ENCODE peak calls at places on chromosome 15, in eight cellular contexts. A is neural crest cell; K is Kasumi-1; S is non-pigmented ciliary epithelial cell; O is heart right ventricle; U is ELF-1; P is activated naive CD4-positive, alpha-beta T cell treated with anti-CD3 and anti-CD28 coated beads, Interleukin-2, amount 50 U/mL, for 16 hours; L is MM.1S. E is an unnamed sample.

GRCh38 chr15:91660174-91660649 is 193.3 kb upstream of the SLCO3A1 start:
- DNase-seq in A (no peak), P (no peak), K (no peak), O (no peak), S (no peak), U (no peak), L (no peak), E (no peak)

GRCh38 chr15:96457852-96458251 is 127.4 kb downstream of the NR2F2 start:
- DNase-seq in U (no peak), K (no peak), P (no peak), A (no peak), L (no peak), O (no peak), S (no peak), E (no peak)

GRCh38 chr15:51281368-51281967 is 56.9 kb downstream of the CYP19A1 start:
- DNase-seq in S (peak; percentile 19), L (peak; percentile 34), O (peak; percentile 64), A (peak; percentile 47), U (peak; percentile 80), P (no peak), K (peak; percentile 57), E (peak; percentile 74)

GRCh38 chr15:62770111-62770660 is 272.4 kb upstream of the TPM1 start:
- DNase-seq in A (no peak), P (no peak), L (no peak), O (no peak), U (no peak), S (no peak), K (no peak), E (no peak)

GRCh38 chr15:31369716-31370115 is 43.1 kb downstream of the KLF13 start:
- DNase-seq in K (no peak), S (no peak), O (no peak), U (no peak), L (no peak), A (no peak), P (no peak), E (no peak)

GRCh38 chr15:70064441-70064840 is 33.3 kb downstream of the TLE3 start:
- DNase-seq in P (no peak), L (no peak), U (no peak), S (no peak), K (no peak), O (no peak), A (no peak), E (no peak)

GRCh38 chr15:63601026-63601726 is 4.0 kb downstream of the FBXL22 start:
- DNase-seq in O (no peak), S (no peak), K (no peak), U (no peak), P (peak; percentile 60), L (peak; percentile 21), A (peak; percentile 28), E (no peak)

GRCh38 chr15:63405159-63405558 is 23.5 kb upstream of the CA12 start:
- DNase-seq in U (no peak), P (no peak), K (no peak), A (no peak), L (no peak), O (no peak), S (no peak), E (peak; percentile 40)

GRCh38 chr15:68783226-68784054 is 37.3 kb downstream of the ANP32A start:
- DNase-seq in S (no peak), K (peak; percentile 51), L (peak; percentile 47), O (no peak), P (peak; percentile 69), U (peak; percentile 81), A (no peak), E (no peak)

GRCh38 chr15:77001966-77002365 is 7.0 kb downstream of the PSTPIP1 start:
- DNase-seq in U (no peak), S (no peak), L (no peak), K (no peak), P (peak; percentile 4), O (no peak), A (no peak), E (no peak)

GRCh38 chr15:32774022-32774421 is 56.2 kb downstream of the GREM1 start:
- DNase-seq in A (no peak), P (no peak), O (no peak), K (no peak), S (peak; percentile 89), U (no peak), L (no peak), E (no peak)

GRCh38 chr15:95559875-95560394 is 770.6 kb upstream of the NR2F2 start:
- DNase-seq in A (no peak), S (peak; percentile 89), P (no peak), K (no peak), L (no peak), O (no peak), U (peak; percentile 28), E (peak; percentile 64)

GRCh38 chr15:63858448-63858847 is 24.7 kb upstream of the HERC1 start:
- DNase-seq in K (no peak), A (no peak), P (no peak), U (no peak), L (no peak), O (no peak), S (no peak), E (no peak)

GRCh38 chr15:33068007-33068441 is 126.5 kb downstream of the FMN1 start:
- DNase-seq in U (peak; percentile 84), K (no peak), O (peak; percentile 34), S (no peak), P (no peak), L (peak; percentile 89), A (no peak), E (no peak)

GRCh38 chr15:77104155-77104554 is 33.2 kb upstream of the TSPAN3 start:
- DNase-seq in U (peak; percentile 10), P (no peak), S (no peak), A (no peak), K (no peak), O (peak; percentile 28), L (no peak), E (no peak)

GRCh38 chr15:95715116-95715888 is 615.2 kb upstream of the NR2F2 start:
- DNase-seq in K (no peak), O (no peak), L (no peak), U (no peak), A (no peak), P (no peak), S (no peak), E (no peak)

GRCh38 chr15:64096486-64097431 is 977 bp downstream of the SNX1 start:
- DNase-seq in S (no peak), P (no peak), K (no peak), O (no peak), L (peak; percentile 17), U (peak; percentile 52), A (no peak), E (no peak)

GRCh38 chr15:43702701-43703433 is 9.2 kb downstream of the CKMT1A start:
- DNase-seq in O (no peak), S (no peak), K (no peak), U (no peak), L (no peak), P (no peak), A (no peak), E (no peak)

GRCh38 chr15:101114146-101114545 is 137.7 kb downstream of the CHSY1 start:
- DNase-seq in U (no peak), K (no peak), S (no peak), L (no peak), A (no peak), O (no peak), P (no peak), E (no peak)

GRCh38 chr15:40338921-40339620 is 1.7 kb downstream of the CCDC9B start:
- DNase-seq in P (no peak), L (no peak), K (no peak), O (peak; percentile 66), U (no peak), S (peak; percentile 68), A (no peak), E (no peak)

GRCh38 chr15:66387176-66388056 is 704 bp downstream of the MAP2K1 start:
- DNase-seq in O (peak; percentile 57), P (peak; percentile 84), A (peak; percentile 33), U (peak; percentile 70), S (no peak), L (peak; percentile 49), K (peak; percentile 37), E (peak; percentile 75)

GRCh38 chr15:43127752-43128151 is 5.6 kb upstream of the TMEM62 start:
- DNase-seq in S (no peak), O (no peak), P (no peak), L (no peak), A (no peak), U (no peak), K (peak; percentile 51), E (no peak)

GRCh38 chr15:90479656-90480055 is 50.1 kb upstream of the CRTC3 start:
- DNase-seq in S (no peak), A (no peak), U (peak; percentile 38), P (no peak), L (no peak), O (no peak), K (no peak), E (no peak)

GRCh38 chr15:32100286-32100685 is 70.0 kb downstream of the CHRNA7 start:
- DNase-seq in K (no peak), A (no peak), P (no peak), L (no peak), O (no peak), S (no peak), U (no peak), E (no peak)

GRCh38 chr15:37416103-37416502 is 315.8 kb upstream of the MEIS2 start:
- DNase-seq in K (no peak), A (no peak), L (no peak), P (no peak), O (no peak), S (no peak), U (no peak), E (no peak)

E was measured in right atrium auricular region.